ENCODE peak calls at places on chromosomes 6 and 20, in nine cellular contexts. F is fibroblast of mammary gland; C is GM04503; Y is HAP-1; V is heart left ventricle; W is stimulated activated CD8-positive, alpha-beta memory T cell treated with anti-CD3 and anti-CD28 coated beads, Interleukin-7, amount 100 ng/mL, for 4 hours; M is naive thymus-derived CD8-positive, alpha-beta T cell; H is activated naive CD8-positive, alpha-beta T cell treated with anti-CD3 and anti-CD28 coated beads, Interleukin-2, amount 50 U/mL, for 16 hours; N is dermis microvascular lymphatic vessel endothelial cell. T is an unnamed sample.

GRCh38 chr6:28980797-28981390 is 24.2 kb downstream of the ZNF311 start:
- DNase-seq in H (no peak), V (no peak), N (peak), M (peak), F (peak), W (no peak), C (no peak), Y (peak), T (peak)

GRCh38 chr20:44034451-44034850 is 119.8 kb downstream of the TOX2 start:
- DNase-seq in W (no peak), M (no peak), H (no peak), C (no peak), N (no peak), F (no peak), V (no peak), Y (no peak), T (no peak)

GRCh38 chr20:51346686-51347485 is 195.6 kb downstream of the NFATC2 start:
- DNase-seq in H (no peak), N (no peak), W (no peak), C (no peak), F (peak), Y (no peak), V (no peak), M (no peak), T (peak)

GRCh38 chr20:23396961-23397620 is 24.2 kb downstream of the NAPB start:
- DNase-seq in V (no peak), F (peak), N (peak), W (no peak), Y (no peak), H (no peak), M (no peak), C (no peak), T (no peak)

GRCh38 chr20:16215056-16215455 is 358.2 kb downstream of the KIF16B start:
- DNase-seq in V (no peak), W (no peak), H (no peak), F (no peak), Y (no peak), M (no peak), N (no peak), C (no peak), T (no peak)

GRCh38 chr6:143805832-143806281 is 37.3 kb upstream of the LTV1 start:
- DNase-seq in H (no peak), M (no peak), N (no peak), W (no peak), F (peak), Y (no peak), V (no peak), C (no peak), T (peak)

GRCh38 chr20:58397429-58397828 is 8.4 kb downstream of the VAPB start:
- DNase-seq in H (no peak), V (no peak), W (no peak), M (no peak), C (no peak), N (no peak), Y (no peak), F (no peak), T (no peak)

GRCh38 chr20:13852321-13852720 is 67.5 kb downstream of the NDUFAF5 start:
- DNase-seq in C (peak), V (no peak), Y (no peak), N (no peak), M (no peak), W (no peak), F (no peak), H (no peak), T (no peak)

GRCh38 chr6:37696841-37697735 is 595 bp downstream of the MDGA1 start:
- DNase-seq in V (peak), H (no peak), W (peak), F (no peak), Y (peak), C (no peak), M (peak), N (no peak), T (peak)

GRCh38 chr20:53748821-53749402 is 155.3 kb upstream of the ZNF217 start:
- DNase-seq in C (peak), V (no peak), H (no peak), F (peak), W (no peak), N (no peak), M (peak), Y (no peak), T (peak)

GRCh38 chr6:9745476-9745875 is 669.4 kb downstream of the TFAP2A start:
- DNase-seq in W (no peak), Y (no peak), F (no peak), V (no peak), C (no peak), M (no peak), N (no peak), H (no peak), T (peak)

GRCh38 chr20:4813076-4813838 is 91.5 kb downstream of the PRND start:
- DNase-seq in C (no peak), Y (no peak), F (no peak), N (no peak), H (no peak), W (no peak), V (peak), M (no peak), T (no peak)

GRCh38 chr6:127083231-127084015 is 35.0 kb upstream of the RSPO3 start:
- DNase-seq in F (no peak), W (no peak), H (no peak), Y (no peak), N (no peak), M (no peak), C (no peak), V (no peak), T (no peak)

GRCh38 chr6:106114492-106114891 is 28.4 kb downstream of the PRDM1 start:
- DNase-seq in F (no peak), W (peak), C (no peak), M (no peak), Y (no peak), N (no peak), H (no peak), V (no peak), T (no peak)

GRCh38 chr6:8182209-8182845 is 80.0 kb upstream of the EEF1E1 start:
- DNase-seq in C (peak), N (no peak), Y (no peak), H (no peak), F (peak), V (no peak), M (no peak), W (no peak), T (peak)

GRCh38 chr6:147154454-147154853 is 49.8 kb upstream of the STXBP5 start:
- DNase-seq in V (no peak), F (peak), W (no peak), H (no peak), N (no peak), C (peak), Y (no peak), M (no peak), T (peak)

GRCh38 chr6:44298055-44298803 is 14.9 kb downstream of the AARS2 start:
- DNase-seq in M (no peak), Y (no peak), H (no peak), N (no peak), W (no peak), C (no peak), V (no peak), F (no peak), T (no peak)

GRCh38 chr20:20466341-20466879 is 98.5 kb downstream of the INSM1 start:
- DNase-seq in Y (no peak), M (no peak), C (peak), W (no peak), V (no peak), H (no peak), N (no peak), F (peak), T (peak)

GRCh38 chr6:151452750-151453427 is 963 bp upstream of the RMND1 start:
- DNase-seq in V (peak), M (no peak), C (no peak), H (no peak), W (no peak), Y (peak), F (peak), N (no peak), T (peak)

GRCh38 chr20:17394411-17394810 is 136.8 kb downstream of the BFSP1 start:
- DNase-seq in H (no peak), W (no peak), Y (no peak), F (no peak), C (no peak), N (no peak), M (no peak), V (no peak), T (peak)

GRCh38 chr6:122692175-122692598 is 82.0 kb downstream of the PKIB start:
- DNase-seq in F (peak), Y (no peak), W (no peak), N (no peak), H (no peak), C (peak), M (no peak), V (no peak), T (peak)

GRCh38 chr6:107152633-107153032 is 37.3 kb upstream of the BEND3 start:
- DNase-seq in M (no peak), Y (no peak), C (no peak), W (no peak), N (no peak), V (no peak), F (no peak), H (no peak), T (no peak)

GRCh38 chr6:85408039-85408438 is 41.8 kb upstream of the NT5E start:
- DNase-seq in Y (no peak), H (no peak), F (no peak), N (no peak), C (no peak), M (no peak), W (no peak), V (no peak), T (no peak)

GRCh38 chr6:167682125-167682524 is 144.6 kb upstream of the AFDN start:
- DNase-seq in H (no peak), C (no peak), N (no peak), W (no peak), V (no peak), Y (no peak), F (no peak), M (no peak), T (no peak)

GRCh38 chr20:43985608-43986316 is 71.1 kb downstream of the TOX2 start:
- DNase-seq in M (no peak), V (no peak), W (no peak), F (no peak), C (no peak), N (no peak), Y (no peak), H (no peak), T (no peak)

GRCh38 chr20:48741669-48742068 is 86.1 kb downstream of the PREX1 start:
- DNase-seq in C (no peak), W (no peak), N (no peak), H (no peak), Y (no peak), F (no peak), M (no peak), V (no peak), T (no peak)

GRCh38 chr6:109308018-109308492 is 74.2 kb downstream of the CD164 start:
- DNase-seq in W (no peak), V (no peak), M (no peak), F (peak), H (no peak), C (peak), N (no peak), Y (no peak), T (peak)

GRCh38 chr20:50438986-50439407 is 71.2 kb upstream of the PTPN1 start:
- DNase-seq in C (no peak), N (no peak), F (peak), M (no peak), Y (no peak), V (no peak), H (no peak), W (no peak), T (peak)

GRCh38 chr6:117534974-117535373 is 52.5 kb downstream of the DCBLD1 start:
- DNase-seq in V (no peak), W (no peak), C (no peak), H (no peak), F (no peak), M (no peak), Y (no peak), N (no peak), T (no peak)

T was measured in ELR.